ENCODE peak calls at places on chromosomes 6 and 20, in six cellular contexts. O is HuH-7.5; J is SW480; S is CD8-positive, alpha-beta T cell; G is AG08395; E is GF-D8. W is an unnamed sample.

GRCh38 chr6:83958250-83958685 is 75.3 kb upstream of the MRAP2 start:
- DNase-seq in S (no peak), E (no peak), J (peak; percentile 5), O (no peak), G (no peak), W (no peak)

GRCh38 chr20:682123-682522 is 6.5 kb upstream of the SCRT2 start:
- DNase-seq in O (no peak), S (no peak), E (no peak), J (no peak), G (no peak), W (no peak)

GRCh38 chr20:45822863-45823262 is 4.2 kb downstream of the TNNC2 start:
- DNase-seq in J (no peak), O (no peak), S (no peak), E (no peak), G (peak; percentile 37), W (no peak)

GRCh38 chr20:16415079-16415478 is 158.2 kb downstream of the KIF16B start:
- DNase-seq in J (no peak), O (no peak), G (peak; percentile 20), E (no peak), S (no peak), W (no peak)

GRCh38 chr20:31496761-31497295 is 17.4 kb upstream of the HM13 start:
- DNase-seq in E (no peak), S (no peak), O (no peak), J (no peak), G (peak; percentile 62), W (no peak)

GRCh38 chr6:147693185-147693584 is 184.7 kb downstream of the SAMD5 start:
- DNase-seq in O (no peak), J (no peak), G (no peak), S (no peak), E (no peak), W (no peak)

GRCh38 chr20:19348582-19348981 is 136.1 kb downstream of the SLC24A3 start:
- DNase-seq in S (no peak), O (no peak), E (no peak), J (no peak), G (no peak), W (no peak)

GRCh38 chr6:166341464-166341863 is 881 bp downstream of the SFT2D1 start:
- DNase-seq in O (no peak), S (no peak), G (no peak), E (peak; percentile 46), J (no peak), W (peak; percentile 53)

GRCh38 chr6:140436023-140436811 is 1061.8 kb upstream of the CITED2 start:
- DNase-seq in J (no peak), S (no peak), E (no peak), G (peak; percentile 73), O (no peak), W (no peak)

GRCh38 chr6:141309295-141309694 is 823.4 kb upstream of the GJE1 start:
- DNase-seq in O (no peak), J (no peak), S (no peak), E (no peak), G (no peak), W (no peak)

GRCh38 chr6:3138341-3138740 is 19.0 kb downstream of the TUBB2A start:
- DNase-seq in O (no peak), S (no peak), E (no peak), G (no peak), J (no peak), W (no peak)

GRCh38 chr20:19712737-19713260 is 45.3 kb upstream of the RIN2 start:
- DNase-seq in O (no peak), J (peak; percentile 32), G (no peak), S (no peak), E (no peak), W (no peak)

GRCh38 chr6:35128496-35128895 is 12.6 kb downstream of the TCP11 start:
- DNase-seq in S (no peak), G (peak; percentile 41), E (no peak), J (no peak), O (no peak), W (no peak)

GRCh38 chr6:68167604-68168003 is 467.5 kb upstream of the ADGRB3 start:
- DNase-seq in O (no peak), G (no peak), S (no peak), J (no peak), E (no peak), W (no peak)

GRCh38 chr6:136345145-136345544 is 55.5 kb upstream of the BCLAF1 start:
- DNase-seq in J (no peak), E (no peak), S (no peak), G (no peak), O (no peak), W (no peak)

GRCh38 chr20:251352-251751 is 6.2 kb upstream of the DEFB132 start:
- DNase-seq in E (no peak), G (no peak), O (no peak), S (no peak), J (no peak), W (no peak)

GRCh38 chr6:167811040-167811439 is 15.7 kb upstream of the AFDN start:
- DNase-seq in E (no peak), O (no peak), G (no peak), S (no peak), J (no peak), W (no peak)

GRCh38 chr6:12288844-12289654 is 1.1 kb upstream of the EDN1 start:
- DNase-seq in E (no peak), J (peak; percentile 50), S (peak; percentile 58), G (peak; percentile 67), O (peak; percentile 47), W (peak; percentile 30)

GRCh38 chr6:106514281-106514885 is 114.9 kb downstream of the RTN4IP1 start:
- DNase-seq in E (no peak), S (no peak), O (no peak), J (no peak), G (no peak), W (no peak)

GRCh38 chr6:71287038-71287437 is 1.6 kb upstream of the OGFRL1 start:
- DNase-seq in E (no peak), J (no peak), O (no peak), G (peak; percentile 57), S (no peak), W (no peak)

GRCh38 chr20:22578221-22579118 is 5.9 kb downstream of the FOXA2 start:
- DNase-seq in J (no peak), O (no peak), S (no peak), G (no peak), E (no peak), W (no peak)

GRCh38 chr6:33604941-33605854 is 15.9 kb upstream of the ITPR3 start:
- DNase-seq in S (no peak), E (no peak), G (no peak), J (no peak), O (no peak), W (no peak)

GRCh38 chr6:14165091-14165490 is 47.5 kb downstream of the CD83 start:
- DNase-seq in O (no peak), S (no peak), E (no peak), J (no peak), G (peak; percentile 94), W (no peak)

GRCh38 chr6:42387336-42387735 is 64.4 kb downstream of the TRERF1 start:
- DNase-seq in S (peak; percentile 65), E (peak; percentile 68), O (no peak), G (no peak), J (peak; percentile 62), W (peak; percentile 73)

GRCh38 chr6:84077645-84078044 is 44.1 kb downstream of the MRAP2 start:
- DNase-seq in G (no peak), O (no peak), S (no peak), E (no peak), J (no peak), W (no peak)

GRCh38 chr6:139349464-139350020 is 24.9 kb downstream of the CITED2 start:
- DNase-seq in G (peak; percentile 6), J (no peak), S (no peak), E (no peak), O (no peak), W (no peak)

GRCh38 chr20:25281541-25281991 is 33.7 kb downstream of the PYGB start:
- DNase-seq in J (peak; percentile 46), O (no peak), S (no peak), E (peak; percentile 79), G (no peak), W (no peak)

GRCh38 chr6:148523051-148523450 is 180.4 kb downstream of the SASH1 start:
- DNase-seq in J (no peak), S (no peak), G (peak; percentile 46), O (no peak), E (no peak), W (no peak)

GRCh38 chr6:99613398-99613704 is 6.7 kb downstream of the PRDM13 start:
- DNase-seq in E (no peak), O (peak; percentile 69), J (no peak), S (no peak), G (peak; percentile 34), W (no peak)

GRCh38 chr20:62320581-62321354 is 18.0 kb downstream of the ADRM1 start:
- DNase-seq in J (peak; percentile 62), O (no peak), G (no peak), S (no peak), E (no peak), W (no peak)

GRCh38 chr6:113437571-113437970 is 419.6 kb upstream of the MARCKS start:
- DNase-seq in G (no peak), E (no peak), O (no peak), S (no peak), J (no peak), W (no peak)

GRCh38 chr20:57583289-57584257 is 22.7 kb downstream of the PCK1 start:
- DNase-seq in G (no peak), E (no peak), S (no peak), J (no peak), O (no peak), W (no peak)

GRCh38 chr20:32128167-32128566 is 18.7 kb downstream of the TM9SF4 start:
- DNase-seq in E (no peak), O (peak; percentile 36), G (no peak), J (no peak), S (no peak), W (no peak)

W was measured in naive thymus-derived CD4-positive, alpha-beta T cell.